ENCODE peak calls at places on chromosomes 13 and 19, in six cellular contexts. V is anterior cingulate cortex, Y is IMR-90, L is NCI-H187, W is astrocyte of the spinal cord, Z is A549. D is an unnamed sample.

GRCh38 chr19:1839658-1840540 is 8.4 kb downstream of the REXO1 start:
- DNase-seq in V (no peak), Z (no peak), Y (no peak), L (no peak), W (no peak), D (no peak)

GRCh38 chr19:44202470-44202869 is 9.9 kb upstream of the ZNF227 start:
- DNase-seq in Y (peak), W (no peak), Z (no peak), V (no peak), L (no peak), D (no peak)

GRCh38 chr13:85509512-85509911 is 289.7 kb downstream of the SLITRK6 start:
- DNase-seq in Z (no peak), V (no peak), W (peak), Y (peak), L (no peak), D (no peak)

GRCh38 chr19:754530-754929 is 3.6 kb downstream of the MISP start:
- DNase-seq in W (no peak), L (no peak), Y (no peak), Z (no peak), V (no peak), D (no peak)

GRCh38 chr13:100234524-100235136 is 145.7 kb downstream of the PCCA start:
- DNase-seq in L (no peak), Z (peak), Y (peak), W (peak), V (no peak), D (no peak)

GRCh38 chr13:111121421-111121820 is 6.3 kb downstream of the ARHGEF7 start:
- DNase-seq in Y (no peak), V (no peak), L (no peak), Z (no peak), W (no peak), D (no peak)

GRCh38 chr13:97397267-97397666 is 36.7 kb upstream of the RAP2A start:
- DNase-seq in W (no peak), V (no peak), Z (no peak), Y (no peak), L (no peak), D (no peak)

GRCh38 chr13:75049936-75050335 is 432.0 kb downstream of the TBC1D4 start:
- DNase-seq in V (no peak), Y (no peak), Z (no peak), L (no peak), W (no peak), D (no peak)

GRCh38 chr19:31353826-31354225 is 4.6 kb upstream of the TSHZ3 start:
- DNase-seq in Y (no peak), V (no peak), Z (no peak), L (no peak), W (no peak), D (no peak)

GRCh38 chr19:4089946-4090345 is 23.2 kb upstream of the ZBTB7A start:
- DNase-seq in Y (no peak), V (no peak), L (no peak), Z (no peak), W (no peak), D (no peak)

GRCh38 chr19:5364674-5365073 is 24.1 kb upstream of the PTPRS start:
- DNase-seq in Z (no peak), L (no peak), Y (no peak), V (no peak), W (no peak), D (no peak)

GRCh38 chr19:32890841-32891240 is 21.3 kb upstream of the SLC7A9 start:
- DNase-seq in Y (no peak), W (no peak), L (no peak), Z (no peak), V (no peak), D (no peak)

GRCh38 chr19:3370214-3370720 is 3.9 kb downstream of the NFIC start:
- DNase-seq in L (no peak), W (no peak), Z (no peak), Y (no peak), V (no peak), D (no peak)

GRCh38 chr13:28313579-28313978 is 175.2 kb downstream of the PAN3 start:
- DNase-seq in Z (no peak), V (no peak), L (no peak), W (no peak), Y (peak), D (no peak)

GRCh38 chr19:40217027-40217810 is 965 bp downstream of the TTC9B start:
- DNase-seq in L (peak), Y (no peak), Z (peak), V (peak), W (no peak), D (no peak)

GRCh38 chr19:33887891-33888290 is 91.2 kb downstream of the KCTD15 start:
- DNase-seq in W (no peak), Z (no peak), L (no peak), V (no peak), Y (no peak), D (no peak)

GRCh38 chr19:46624958-46625661 is at the start of gene PTGIR:
- DNase-seq in V (no peak), Z (no peak), W (peak), Y (peak), L (no peak), D (no peak)

GRCh38 chr13:48304132-48304876 is 753 bp downstream of the RB1 start:
- DNase-seq in V (peak), Y (peak), W (peak), L (no peak), Z (peak), D (no peak)